ENCODE peak calls at places on chromosome 11, in five cellular contexts. One of them, this sample, is unnamed.

GRCh38 chr11:2799881-2800654 is 85.5 kb downstream of the CDKN1C start:
- DNase-seq in G401: no peak
- DNase-seq in H54: no peak
- DNase-seq in activated effector memory CD4-positive, alpha-beta T cell treated with anti-CD3 and anti-CD28 coated beads, Interleukin-2, amount 50 U/mL, for 16 hours: peak
- DNase-seq in nephron progenitor cell: no peak
- DNase-seq in this sample: peak

GRCh38 chr11:63813563-63814382 is 517 bp downstream of the SPINDOC start:
- DNase-seq in activated effector memory CD4-positive, alpha-beta T cell treated with anti-CD3 and anti-CD28 coated beads, Interleukin-2, amount 50 U/mL, for 16 hours: peak
- DNase-seq in H54: peak
- DNase-seq in G401: peak
- DNase-seq in nephron progenitor cell: peak
- DNase-seq in this sample: peak

GRCh38 chr11:61048368-61049065 is 53.8 kb upstream of the CD5 start:
- DNase-seq in H54: no peak
- DNase-seq in activated effector memory CD4-positive, alpha-beta T cell treated with anti-CD3 and anti-CD28 coated beads, Interleukin-2, amount 50 U/mL, for 16 hours: peak
- DNase-seq in G401: no peak
- DNase-seq in nephron progenitor cell: no peak
- DNase-seq in this sample: no peak

GRCh38 chr11:117750357-117750756 is 46.7 kb downstream of the DSCAML1 start:
- DNase-seq in H54: no peak
- DNase-seq in activated effector memory CD4-positive, alpha-beta T cell treated with anti-CD3 and anti-CD28 coated beads, Interleukin-2, amount 50 U/mL, for 16 hours: no peak
- DNase-seq in nephron progenitor cell: no peak
- DNase-seq in G401: peak
- DNase-seq in this sample: no peak

GRCh38 chr11:746289-747175 is 732 bp upstream of the TALDO1 start:
- DNase-seq in G401: peak
- DNase-seq in H54: peak
- DNase-seq in activated effector memory CD4-positive, alpha-beta T cell treated with anti-CD3 and anti-CD28 coated beads, Interleukin-2, amount 50 U/mL, for 16 hours: no peak
- DNase-seq in nephron progenitor cell: no peak
- DNase-seq in this sample: peak

GRCh38 chr11:124640660-124641059 is 18.0 kb downstream of the TBRG1 start:
- DNase-seq in nephron progenitor cell: no peak
- DNase-seq in H54: no peak
- DNase-seq in G401: no peak
- DNase-seq in activated effector memory CD4-positive, alpha-beta T cell treated with anti-CD3 and anti-CD28 coated beads, Interleukin-2, amount 50 U/mL, for 16 hours: no peak
- DNase-seq in this sample: peak

GRCh38 chr11:1797391-1798125 is 33.8 kb upstream of the CTSD start:
- DNase-seq in activated effector memory CD4-positive, alpha-beta T cell treated with anti-CD3 and anti-CD28 coated beads, Interleukin-2, amount 50 U/mL, for 16 hours: no peak
- DNase-seq in G401: no peak
- DNase-seq in H54: no peak
- DNase-seq in nephron progenitor cell: no peak
- DNase-seq in this sample: no peak

GRCh38 chr11:34811858-34812257 is 104.3 kb downstream of the APIP start:
- DNase-seq in nephron progenitor cell: no peak
- DNase-seq in H54: no peak
- DNase-seq in activated effector memory CD4-positive, alpha-beta T cell treated with anti-CD3 and anti-CD28 coated beads, Interleukin-2, amount 50 U/mL, for 16 hours: no peak
- DNase-seq in G401: no peak
- DNase-seq in this sample: no peak

GRCh38 chr11:120128392-120129172 is 9.3 kb downstream of the TRIM29 start:
- DNase-seq in G401: peak
- DNase-seq in H54: peak
- DNase-seq in nephron progenitor cell: no peak
- DNase-seq in activated effector memory CD4-positive, alpha-beta T cell treated with anti-CD3 and anti-CD28 coated beads, Interleukin-2, amount 50 U/mL, for 16 hours: no peak
- DNase-seq in this sample: no peak

GRCh38 chr11:92536895-92537294 is 312.3 kb downstream of the FAT3 start:
- DNase-seq in G401: no peak
- DNase-seq in H54: no peak
- DNase-seq in nephron progenitor cell: no peak
- DNase-seq in activated effector memory CD4-positive, alpha-beta T cell treated with anti-CD3 and anti-CD28 coated beads, Interleukin-2, amount 50 U/mL, for 16 hours: no peak
- DNase-seq in this sample: no peak

GRCh38 chr11:78651923-78652602 is 77.4 kb upstream of the NARS2 start:
- DNase-seq in nephron progenitor cell: no peak
- DNase-seq in H54: no peak
- DNase-seq in G401: no peak
- DNase-seq in activated effector memory CD4-positive, alpha-beta T cell treated with anti-CD3 and anti-CD28 coated beads, Interleukin-2, amount 50 U/mL, for 16 hours: no peak
- DNase-seq in this sample: no peak

GRCh38 chr11:16857186-16857585 is 118.7 kb downstream of the C11orf58 start:
- DNase-seq in nephron progenitor cell: no peak
- DNase-seq in activated effector memory CD4-positive, alpha-beta T cell treated with anti-CD3 and anti-CD28 coated beads, Interleukin-2, amount 50 U/mL, for 16 hours: no peak
- DNase-seq in H54: no peak
- DNase-seq in G401: peak
- DNase-seq in this sample: no peak

GRCh38 chr11:104609297-104609696 is 289.0 kb downstream of the CASP12 start:
- DNase-seq in nephron progenitor cell: peak
- DNase-seq in H54: peak
- DNase-seq in G401: peak
- DNase-seq in activated effector memory CD4-positive, alpha-beta T cell treated with anti-CD3 and anti-CD28 coated beads, Interleukin-2, amount 50 U/mL, for 16 hours: peak
- DNase-seq in this sample: peak

GRCh38 chr11:11993814-11994213 is 14.6 kb downstream of the DKK3 start:
- DNase-seq in G401: peak
- DNase-seq in H54: peak
- DNase-seq in activated effector memory CD4-positive, alpha-beta T cell treated with anti-CD3 and anti-CD28 coated beads, Interleukin-2, amount 50 U/mL, for 16 hours: no peak
- DNase-seq in nephron progenitor cell: no peak
- DNase-seq in this sample: no peak

GRCh38 chr11:33542921-33543320 is 157.7 kb downstream of the C11orf91 start:
- DNase-seq in H54: peak
- DNase-seq in nephron progenitor cell: peak
- DNase-seq in activated effector memory CD4-positive, alpha-beta T cell treated with anti-CD3 and anti-CD28 coated beads, Interleukin-2, amount 50 U/mL, for 16 hours: peak
- DNase-seq in G401: peak
- DNase-seq in this sample: peak

GRCh38 chr11:1125803-1126202 is 31.9 kb upstream of the MUC5AC start:
- DNase-seq in H54: no peak
- DNase-seq in nephron progenitor cell: no peak
- DNase-seq in G401: no peak
- DNase-seq in activated effector memory CD4-positive, alpha-beta T cell treated with anti-CD3 and anti-CD28 coated beads, Interleukin-2, amount 50 U/mL, for 16 hours: no peak
- DNase-seq in this sample: no peak

GRCh38 chr11:65114538-65115171 is 2.8 kb downstream of the ZNHIT2 start:
- DNase-seq in G401: no peak
- DNase-seq in nephron progenitor cell: no peak
- DNase-seq in activated effector memory CD4-positive, alpha-beta T cell treated with anti-CD3 and anti-CD28 coated beads, Interleukin-2, amount 50 U/mL, for 16 hours: no peak
- DNase-seq in H54: no peak
- DNase-seq in this sample: no peak